ENCODE peak calls at places on chromosomes 6 and 20, in five cellular contexts. Y is heart right ventricle, H is NB4, Z is BJ, X is bronchial epithelial cell. D is an unnamed sample.

GRCh38 chr6:72755752-72756151 is 133.9 kb downstream of the KCNQ5 start:
- DNase-seq in Y (no peak), H (no peak), Z (no peak), X (no peak), D (no peak)

GRCh38 chr6:137871299-137871698 is 4.2 kb downstream of the TNFAIP3 start:
- DNase-seq in Y (no peak), H (no peak), Z (no peak), X (no peak), D (no peak)

GRCh38 chr20:62405981-62406513 is 1.0 kb downstream of the CABLES2 start:
- DNase-seq in Y (no peak), H (no peak), Z (no peak), X (no peak), D (no peak)

GRCh38 chr20:59157961-59158541 is 5.6 kb upstream of the ZNF831 start:
- DNase-seq in Y (no peak), H (no peak), Z (no peak), X (no peak), D (no peak)

GRCh38 chr6:45806172-45806571 is 209.5 kb downstream of the CLIC5 start:
- DNase-seq in Y (no peak), H (no peak), Z (no peak), X (no peak), D (no peak)

GRCh38 chr20:52747736-52748135 is 224.4 kb upstream of the TSHZ2 start:
- DNase-seq in Y (no peak), H (no peak), Z (no peak), X (peak), D (no peak)

GRCh38 chr6:42099340-42100028 is 42.9 kb downstream of the C6orf132 start:
- DNase-seq in Y (no peak), H (no peak), Z (no peak), X (peak), D (no peak)

GRCh38 chr6:36099872-36100483 is 30.3 kb upstream of the MAPK13 start:
- DNase-seq in Y (no peak), H (no peak), Z (no peak), X (no peak), D (peak)

GRCh38 chr6:53624491-53624890 is 41.1 kb downstream of the KLHL31 start:
- DNase-seq in Y (no peak), H (no peak), Z (no peak), X (no peak), D (peak)

GRCh38 chr20:57013741-57014140 is 252.7 kb downstream of the BMP7 start:
- DNase-seq in Y (no peak), H (peak), Z (no peak), X (peak), D (no peak)

GRCh38 chr20:62159835-62160234 is 16.3 kb downstream of the SS18L1 start:
- DNase-seq in Y (no peak), H (peak), Z (no peak), X (peak), D (no peak)

GRCh38 chr6:145119091-145119490 is 616.2 kb downstream of the EPM2A start:
- DNase-seq in Y (no peak), H (no peak), Z (no peak), X (no peak), D (no peak)

GRCh38 chr6:118530942-118531341 is 17.2 kb upstream of the PLN start:
- DNase-seq in Y (no peak), H (no peak), Z (no peak), X (no peak), D (no peak)

GRCh38 chr6:170208171-170208601 is 82.7 kb downstream of the DLL1 start:
- DNase-seq in Y (no peak), H (no peak), Z (no peak), X (no peak), D (no peak)

GRCh38 chr6:13243033-13243432 is 85.3 kb downstream of the TBC1D7 start:
- DNase-seq in Y (no peak), H (no peak), Z (peak), X (no peak), D (no peak)

GRCh38 chr6:126914172-126914571 is 204.3 kb upstream of the RSPO3 start:
- DNase-seq in Y (no peak), H (no peak), Z (no peak), X (no peak), D (no peak)

GRCh38 chr20:38393259-38393658 is 41.9 kb downstream of the SNHG17 start:
- DNase-seq in Y (no peak), H (no peak), Z (no peak), X (no peak), D (no peak)

GRCh38 chr6:17886891-17887290 is 100.5 kb downstream of the KIF13A start:
- DNase-seq in Y (no peak), H (no peak), Z (no peak), X (no peak), D (no peak)

GRCh38 chr20:58228484-58229197 is at the start of gene ANKRD60:
- DNase-seq in Y (peak), H (peak), Z (no peak), X (no peak), D (no peak)

GRCh38 chr6:75209432-75209723 is 3.5 kb upstream of the COL12A1 start:
- DNase-seq in Y (no peak), H (no peak), Z (no peak), X (no peak), D (no peak)

GRCh38 chr6:105981002-105981887 is 104.9 kb upstream of the PRDM1 start:
- DNase-seq in Y (peak), H (no peak), Z (no peak), X (no peak), D (no peak)

GRCh38 chr6:165383323-165383722 is 73.9 kb upstream of the C6orf118 start:
- DNase-seq in Y (no peak), H (no peak), Z (no peak), X (no peak), D (no peak)

GRCh38 chr6:33828764-33829731 is 25.2 kb upstream of the MLN start:
- DNase-seq in Y (peak), H (no peak), Z (no peak), X (no peak), D (no peak)

GRCh38 chr20:40636486-40636885 is 52.5 kb downstream of the MAFB start:
- DNase-seq in Y (no peak), H (no peak), Z (no peak), X (no peak), D (no peak)

GRCh38 chr6:133923938-133924593 is 29.0 kb upstream of the TBPL1 start:
- DNase-seq in Y (no peak), H (peak), Z (peak), X (peak), D (peak)

GRCh38 chr20:31927758-31928157 is 24.1 kb downstream of the PDRG1 start:
- DNase-seq in Y (no peak), H (no peak), Z (no peak), X (no peak), D (no peak)

GRCh38 chr6:170485159-170485558 is 67.9 kb downstream of the PSMB1 start:
- DNase-seq in Y (no peak), H (peak), Z (no peak), X (no peak), D (no peak)

GRCh38 chr6:73579851-73580246 is 59.0 kb upstream of the EEF1A1 start:
- DNase-seq in Y (no peak), H (peak), Z (peak), X (peak), D (no peak)

GRCh38 chr20:25361287-25361683 is 29.4 kb downstream of the ABHD12 start:
- DNase-seq in Y (no peak), H (no peak), Z (no peak), X (peak), D (no peak)

GRCh38 chr6:167252271-167252670 is 38.8 kb upstream of the UNC93A start:
- DNase-seq in Y (no peak), H (no peak), Z (no peak), X (no peak), D (no peak)

GRCh38 chr6:149897015-149897697 is 757 bp downstream of the RAET1E start:
- DNase-seq in Y (peak), H (no peak), Z (peak), X (peak), D (no peak)
- H3K4me3 ChIP-seq in Y (peak), H (no peak), Z (peak), X (peak), D (no peak)

DNA sequence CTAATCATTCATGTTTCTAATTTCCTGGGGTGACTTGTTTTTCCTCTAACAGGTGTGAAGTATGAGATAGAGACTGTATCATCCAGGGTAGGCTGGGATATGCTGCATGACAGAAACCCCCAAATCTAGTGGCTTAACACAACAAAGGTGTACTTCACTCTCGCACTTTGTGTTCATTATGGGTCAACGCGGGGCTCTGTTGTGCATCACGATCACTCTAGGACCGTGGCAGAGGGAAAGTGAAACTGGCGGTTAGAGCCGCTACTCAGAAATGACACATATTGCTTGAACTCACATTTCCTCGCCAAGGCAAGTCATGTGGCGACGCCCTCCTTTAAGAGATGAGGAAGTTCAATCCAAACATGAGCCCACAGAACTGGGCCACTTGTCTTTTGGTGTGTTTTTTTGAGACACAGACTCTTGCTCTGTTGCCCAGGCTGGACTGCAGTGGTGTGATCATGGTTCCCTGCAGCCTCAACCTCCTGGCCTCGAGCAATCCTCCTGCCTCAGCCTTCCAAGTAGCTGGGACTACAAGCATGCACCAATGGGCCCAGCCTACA is 41.3 kb downstream of the PCNA start:
- DNase-seq in Y (peak), H (peak), Z (no peak), X (peak), D (peak)
- H3K4me3 ChIP-seq in Y (peak), H (peak), Z (no peak), X (no peak), D (peak)

GRCh38 chr6:12115492-12115891 is 103.4 kb downstream of the HIVEP1 start:
- DNase-seq in Y (no peak), H (no peak), Z (no peak), X (no peak), D (no peak)

GRCh38 chr6:12116978-12117377 is 104.9 kb downstream of the HIVEP1 start:
- DNase-seq in Y (no peak), H (no peak), Z (no peak), X (no peak), D (no peak)

GRCh38 chr6:12115001-12115400 is 102.9 kb downstream of the HIVEP1 start:
- DNase-seq in Y (no peak), H (no peak), Z (no peak), X (no peak), D (peak)

GRCh38 chr6:12114055-12114503 is 102.0 kb downstream of the HIVEP1 start:
- DNase-seq in Y (no peak), H (no peak), Z (no peak), X (no peak), D (no peak)

DNA sequence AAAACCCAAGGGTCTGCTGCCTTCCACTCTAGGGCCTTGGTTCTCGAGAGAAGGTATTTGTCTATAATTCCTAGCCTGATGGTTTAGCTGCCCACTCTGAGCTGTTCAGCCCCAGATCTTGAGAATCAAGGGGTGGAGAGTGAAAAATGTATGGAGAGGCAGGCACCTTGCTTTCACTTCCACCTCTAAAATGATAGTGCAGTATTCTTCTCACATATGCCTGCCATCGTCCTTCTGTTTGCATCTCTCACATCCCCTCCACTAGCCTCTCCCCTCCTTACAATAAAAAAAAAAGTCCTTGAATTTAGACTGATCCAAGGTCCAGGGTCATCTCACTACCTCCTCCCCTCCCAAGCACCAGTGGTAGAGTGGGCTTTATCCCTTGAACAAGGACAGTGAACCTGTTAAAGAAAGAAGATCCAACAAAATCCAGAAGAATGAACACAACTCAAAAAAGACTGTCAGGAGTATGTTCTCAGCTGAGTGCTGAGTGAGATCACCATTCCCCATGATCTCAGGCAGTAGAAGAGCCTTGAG is 104.2 kb downstream of the HIVEP1 start:
- DNase-seq in Y (no peak), H (no peak), Z (no peak), X (no peak), D (no peak)
- H3K4me3 ChIP-seq in Y (no peak), H (no peak), Z (no peak), X (no peak), D (no peak)

DNA sequence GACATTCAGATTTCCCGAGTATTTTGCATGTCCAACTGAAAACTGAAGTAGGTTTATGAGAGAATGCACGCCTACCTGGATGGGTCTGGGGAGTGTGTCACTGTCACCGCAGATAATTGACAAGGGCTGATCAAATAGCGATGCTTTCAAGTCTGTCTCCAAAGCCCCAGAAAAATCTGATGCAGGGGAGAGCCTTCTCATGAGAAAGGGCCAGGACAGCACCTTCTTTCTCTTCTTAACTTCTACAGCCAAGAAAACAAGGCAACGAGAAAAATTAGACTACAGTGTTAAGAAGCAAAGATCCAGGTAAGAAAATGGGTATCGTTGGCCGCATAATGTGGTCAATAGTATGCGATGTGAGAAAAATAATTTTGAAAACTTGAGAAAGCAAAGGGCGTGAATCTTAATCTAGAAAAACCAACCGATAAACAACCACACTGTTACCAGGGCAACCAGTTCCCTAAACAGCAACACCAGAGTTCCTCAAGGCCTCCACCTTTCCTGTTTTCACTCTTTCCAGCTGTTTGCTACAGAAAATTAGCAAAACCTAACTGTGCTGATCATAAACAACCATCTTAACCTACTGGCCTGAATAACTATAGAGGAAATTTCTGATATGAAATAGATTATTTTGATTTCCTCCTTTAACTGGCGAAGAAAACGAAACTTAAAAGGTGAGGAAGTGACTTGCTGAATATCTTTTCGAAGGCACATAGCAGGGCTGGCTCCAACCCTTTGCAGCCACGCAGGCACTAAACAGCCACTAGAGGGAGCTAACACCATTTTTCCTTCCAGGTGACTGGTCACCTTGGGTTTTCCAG is 2.6 kb downstream of the TAGAP start:
- DNase-seq in Y (no peak), H (peak), Z (no peak), X (peak), D (peak)
- H3K4me3 ChIP-seq in Y (peak), H (peak), Z (no peak), X (no peak), D (peak)

GRCh38 chr6:8743146-8743745 is 307.9 kb upstream of the SLC35B3 start:
- DNase-seq in Y (no peak), H (peak), Z (no peak), X (no peak), D (peak)
- H3K4me3 ChIP-seq in Y (no peak), H (peak), Z (no peak), X (no peak), D (peak)

DNA sequence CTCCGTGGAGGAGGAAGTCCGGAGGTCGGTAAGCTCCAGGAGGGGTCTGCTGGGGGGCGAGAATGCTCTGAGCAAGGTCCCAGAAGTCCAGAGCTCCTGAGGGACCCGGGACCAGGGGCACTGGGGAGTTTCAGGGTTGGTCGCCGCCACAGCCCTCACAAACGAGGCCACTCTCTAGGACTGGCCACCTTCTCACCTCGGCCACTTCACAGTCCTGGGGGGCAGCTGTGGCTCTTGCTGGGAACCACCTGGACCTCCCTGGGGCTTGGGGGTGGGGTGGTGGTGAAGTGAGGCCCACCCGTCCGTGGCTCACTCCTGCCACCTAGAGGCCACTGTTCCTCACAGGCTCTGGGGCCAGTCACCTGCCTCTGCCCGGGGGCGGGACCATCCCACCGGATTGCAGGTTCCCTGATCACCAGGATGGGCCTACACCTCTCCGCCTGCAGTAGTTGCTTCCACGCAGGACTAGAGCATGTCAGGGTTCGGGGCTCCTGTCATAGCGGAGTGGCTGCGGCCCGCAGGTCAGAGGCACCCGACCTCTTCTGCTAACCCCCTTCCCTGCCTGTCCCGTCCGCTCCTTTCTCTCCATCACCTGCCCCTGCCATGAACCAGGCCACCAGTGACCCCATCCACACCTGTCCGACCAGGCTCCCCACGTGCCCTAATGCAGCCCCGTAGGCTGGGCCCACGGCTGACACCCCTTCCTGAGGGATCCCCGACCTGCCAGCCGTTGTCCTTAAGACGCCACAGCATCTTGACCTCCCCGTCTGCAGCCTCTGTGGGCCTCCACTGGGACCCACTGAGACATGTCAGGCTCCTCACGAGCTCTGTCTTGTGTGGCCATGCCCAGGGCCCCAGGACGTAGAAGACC is 5.1 kb upstream of the TCEA2 start:
- DNase-seq in Y (peak), H (peak), Z (no peak), X (peak), D (no peak)
- H3K4me3 ChIP-seq in Y (peak), H (no peak), Z (no peak), X (no peak), D (no peak)

DNA sequence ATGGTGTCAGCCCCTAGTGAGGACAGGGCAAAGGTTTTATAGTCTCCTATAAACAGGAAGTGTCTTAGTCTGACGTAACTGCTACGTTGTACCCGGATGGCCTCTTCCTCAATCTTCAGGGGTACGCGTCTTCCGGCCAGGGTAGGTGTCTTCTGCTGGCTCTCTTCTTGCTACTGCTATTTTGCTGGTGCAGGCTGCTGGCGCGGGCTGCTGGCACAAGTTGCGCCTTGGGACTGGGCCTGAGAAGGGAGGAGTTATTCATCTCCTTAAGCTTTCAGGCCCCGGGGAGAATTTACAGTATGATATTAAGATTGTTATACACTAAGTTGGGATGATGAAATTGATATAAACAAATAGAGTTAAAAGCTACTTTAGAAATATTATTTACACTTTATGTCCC is 74.4 kb downstream of the HDGFL1 start:
- DNase-seq in Y (no peak), H (peak), Z (no peak), X (no peak), D (no peak)
- H3K4me3 ChIP-seq in Y (no peak), H (no peak), Z (no peak), X (no peak), D (no peak)

GRCh38 chr6:37696220-37696840 is 1.4 kb downstream of the MDGA1 start:
- DNase-seq in Y (peak), H (peak), Z (no peak), X (peak), D (no peak)

GRCh38 chr6:37694259-37694658 is 3.4 kb downstream of the MDGA1 start:
- DNase-seq in Y (no peak), H (no peak), Z (no peak), X (no peak), D (no peak)

GRCh38 chr6:37696841-37697735 is 595 bp downstream of the MDGA1 start:
- DNase-seq in Y (peak), H (peak), Z (no peak), X (no peak), D (no peak)

GRCh38 chr6:37695273-37695672 is 2.4 kb downstream of the MDGA1 start:
- DNase-seq in Y (no peak), H (no peak), Z (no peak), X (no peak), D (no peak)

GRCh38 chr6:37695857-37696219 is 1.8 kb downstream of the MDGA1 start:
- DNase-seq in Y (no peak), H (no peak), Z (no peak), X (peak), D (no peak)
- H3K4me3 ChIP-seq in Y (peak), H (no peak), Z (peak), X (no peak), D (no peak)

DNA sequence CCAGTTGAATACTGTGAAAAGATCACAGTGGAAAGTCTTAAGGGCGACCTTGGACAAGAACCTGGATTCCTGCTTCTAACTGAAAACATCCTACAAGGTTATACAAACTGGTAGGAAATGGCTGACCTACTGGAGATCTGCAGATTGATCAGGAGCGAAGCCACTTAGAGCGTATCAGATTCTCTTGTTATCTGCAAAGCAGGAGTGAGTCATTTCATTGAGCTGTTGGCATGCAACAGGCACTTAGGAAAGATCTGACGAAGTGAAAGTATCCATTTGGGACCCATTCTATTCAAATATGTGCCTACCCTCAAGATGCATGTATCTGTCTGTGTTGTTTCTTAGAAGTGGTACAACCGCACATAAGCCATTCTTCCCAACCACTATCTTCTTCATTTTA is 131.2 kb upstream of the RIN2 start:
- DNase-seq in Y (no peak), H (no peak), Z (no peak), X (peak), D (no peak)
- H3K4me3 ChIP-seq in Y (no peak), H (no peak), Z (no peak), X (no peak), D (no peak)